ENCODE peak calls at places on chromosomes 11 and 22, in six cellular contexts. G is endothelial cell of umbilical vein; P is NCI-H1105; M is substantia nigra; W is fibroblast of lung; A is naive thymus-derived CD4-positive, alpha-beta T cell. S is an unnamed sample.

GRCh38 chr11:33690290-33691050 is 10.2 kb downstream of the C11orf91 start:
- DNase-seq in M (peak; percentile 49), G (peak; percentile 98), P (no peak), W (peak; percentile 93), A (no peak), S (no peak)

GRCh38 chr22:50184541-50185383 is 951 bp upstream of the TRABD start:
- DNase-seq in P (no peak), G (no peak), A (no peak), M (peak; percentile 61), W (no peak), S (no peak)

GRCh38 chr11:103624708-103625623 is 411.5 kb upstream of the DDI1 start:
- DNase-seq in A (no peak), M (no peak), P (no peak), G (peak; percentile 99), W (peak; percentile 92), S (peak; percentile 52)

GRCh38 chr22:22547692-22548348 is 11.2 kb downstream of the PRAME start:
- DNase-seq in M (peak; percentile 2), G (no peak), P (no peak), W (no peak), A (no peak), S (no peak)

GRCh38 chr11:122756417-122756816 is 81.9 kb upstream of the CRTAM start:
- DNase-seq in M (no peak), A (peak; percentile 65), W (no peak), P (no peak), G (no peak), S (no peak)

GRCh38 chr11:75719639-75720239 is 2.1 kb downstream of the MOGAT2 start:
- DNase-seq in W (no peak), A (no peak), M (no peak), P (no peak), G (no peak), S (no peak)

GRCh38 chr22:37739000-37739399 is 42.2 kb downstream of the TRIOBP start:
- DNase-seq in M (no peak), G (no peak), W (peak; percentile 86), A (no peak), P (no peak), S (no peak)

GRCh38 chr11:123640677-123641494 is 13.5 kb downstream of the SCN3B start:
- DNase-seq in M (no peak), G (peak; percentile 49), P (peak; percentile 63), A (peak; percentile 56), W (peak; percentile 29), S (no peak)

GRCh38 chr22:27801616-27802388 is at the start of gene MN1:
- DNase-seq in A (peak; percentile 61), W (peak; percentile 42), P (no peak), M (peak; percentile 35), G (peak; percentile 68), S (no peak)

GRCh38 chr11:79121351-79121750 is 319.5 kb downstream of the TENM4 start:
- DNase-seq in G (no peak), A (no peak), W (no peak), P (peak; percentile 6), M (no peak), S (no peak)

GRCh38 chr11:118608268-118609214 is 1.1 kb downstream of the PHLDB1 start:
- DNase-seq in A (peak; percentile 90), P (no peak), W (peak; percentile 88), M (peak; percentile 90), G (peak; percentile 65), S (no peak)

GRCh38 chr11:19419021-19419750 is 178.4 kb upstream of the E2F8 start:
- DNase-seq in M (no peak), P (no peak), A (no peak), G (no peak), W (peak; percentile 53), S (no peak)

GRCh38 chr11:46920709-46921108 is 2.4 kb upstream of the LRP4 start:
- DNase-seq in M (no peak), A (no peak), G (peak; percentile 66), W (peak; percentile 94), P (no peak), S (no peak)

GRCh38 chr11:69377953-69378302 is 84.0 kb downstream of the MYEOV start:
- DNase-seq in P (no peak), M (no peak), A (no peak), G (no peak), W (no peak), S (no peak)

GRCh38 chr11:76385903-76386302 is 4.8 kb downstream of the GVQW3 start:
- DNase-seq in W (no peak), M (no peak), P (no peak), G (no peak), A (no peak), S (no peak)

GRCh38 chr11:67490727-67491065 is 7.9 kb downstream of the AIP start:
- DNase-seq in P (no peak), A (no peak), W (no peak), M (no peak), G (no peak), S (no peak)

GRCh38 chr11:112929432-112929831 is 31.8 kb upstream of the NCAM1 start:
- DNase-seq in P (no peak), A (no peak), W (no peak), M (no peak), G (no peak), S (no peak)

GRCh38 chr11:118051136-118051610 is 25.7 kb upstream of the TMPRSS4 start:
- DNase-seq in A (no peak), P (no peak), M (no peak), G (no peak), W (no peak), S (no peak)

GRCh38 chr22:24097961-24098391 is 83.3 kb upstream of the SUSD2 start:
- DNase-seq in A (no peak), P (no peak), W (no peak), G (no peak), M (no peak), S (no peak)

GRCh38 chr22:43185860-43186261 is 1.1 kb downstream of the TTLL12 start:
- DNase-seq in A (no peak), P (peak; percentile 63), G (peak; percentile 45), M (peak; percentile 73), W (peak; percentile 28), S (no peak)

GRCh38 chr11:78857688-78858087 is 283.0 kb upstream of the NARS2 start:
- DNase-seq in M (no peak), A (no peak), W (peak; percentile 57), G (no peak), P (no peak), S (no peak)

GRCh38 chr11:63920126-63920869 is 3.3 kb upstream of the RCOR2 start:
- DNase-seq in G (no peak), P (no peak), W (peak; percentile 25), A (no peak), M (peak; percentile 88), S (no peak)

GRCh38 chr22:37160037-37160436 is 10.3 kb upstream of the IL2RB start:
- DNase-seq in G (no peak), A (no peak), P (no peak), M (no peak), W (no peak), S (no peak)

GRCh38 chr11:105609341-105609781 is 512 bp upstream of the GRIA4 start:
- DNase-seq in P (peak; percentile 2), W (peak; percentile 13), A (no peak), G (peak; percentile 39), M (peak; percentile 59), S (no peak)

GRCh38 chr11:75328426-75329277 is 22.8 kb downstream of the ARRB1 start:
- DNase-seq in P (peak; percentile 35), M (peak; percentile 96), A (peak; percentile 82), G (peak; percentile 84), W (peak; percentile 83), S (peak; percentile 65)

GRCh38 chr11:66694056-66694410 is 16.3 kb upstream of the RBM4B start:
- DNase-seq in A (no peak), G (no peak), M (peak; percentile 57), P (no peak), W (no peak), S (no peak)

GRCh38 chr11:67118059-67118766 is 850 bp upstream of the KDM2A start:
- DNase-seq in A (peak; percentile 65), P (peak; percentile 25), M (peak; percentile 60), G (peak; percentile 34), W (no peak), S (no peak)

S was measured in iPS DF 19.7.